ENCODE peak calls at places on chromosomes 12 and 14, in four cellular contexts. M is HCT116, K is OCI-LY7, Z is neuronal stem cell. F is an unnamed sample.

GRCh38 chr12:5872745-5873144 is 72.3 kb downstream of the ANO2 start:
- DNase-seq in M (peak), K (no peak), Z (no peak), F (no peak)

GRCh38 chr12:41532072-41532471 is 344.0 kb downstream of the PDZRN4 start:
- DNase-seq in M (no peak), K (no peak), Z (no peak), F (no peak)

GRCh38 chr12:14723763-14724162 is 27.4 kb upstream of the GUCY2C start:
- DNase-seq in M (peak), K (peak), Z (peak), F (peak)

GRCh38 chr14:53947452-53948180 is 9.0 kb downstream of the BMP4 start:
- DNase-seq in M (no peak), K (no peak), Z (no peak), F (no peak)

GRCh38 chr12:44317651-44318126 is 481.8 kb downstream of the TMEM117 start:
- DNase-seq in M (peak), K (peak), Z (peak), F (no peak)

GRCh38 chr14:30808576-30808975 is 65.8 kb upstream of the COCH start:
- DNase-seq in M (no peak), K (no peak), Z (no peak), F (no peak)

GRCh38 chr12:8572507-8572906 is 31.8 kb upstream of the CLEC4E start:
- DNase-seq in M (no peak), K (no peak), Z (no peak), F (no peak)

GRCh38 chr14:52272375-52272774 is 4.9 kb downstream of the PTGDR start:
- DNase-seq in M (peak), K (peak), Z (peak), F (no peak)

GRCh38 chr14:50312734-50313054 is 570 bp downstream of the DMAC2L start:
- DNase-seq in M (no peak), K (peak), Z (no peak), F (no peak)

GRCh38 chr14:106652494-106652893 is 1126.1 kb downstream of the TMEM121 start:
- DNase-seq in M (no peak), K (no peak), Z (no peak), F (no peak)

GRCh38 chr14:89206426-89206825 is 210.6 kb downstream of the FOXN3 start:
- DNase-seq in M (no peak), K (no peak), Z (no peak), F (no peak)

GRCh38 chr14:34785223-34786006 is 71.0 kb upstream of the CFL2 start:
- DNase-seq in M (no peak), K (peak), Z (no peak), F (no peak)

GRCh38 chr12:6452245-6452731 is 446 bp downstream of the TAPBPL start:
- DNase-seq in M (no peak), K (no peak), Z (no peak), F (no peak)

GRCh38 chr14:100893228-100893601 is 10.3 kb downstream of the RTL1 start:
- DNase-seq in M (no peak), K (no peak), Z (no peak), F (no peak)

GRCh38 chr12:52522346-52523011 is 2.3 kb upstream of the KRT5 start:
- DNase-seq in M (peak), K (no peak), Z (no peak), F (no peak)

GRCh38 chr14:33534636-33535035 is 416.2 kb downstream of the EGLN3 start:
- DNase-seq in M (no peak), K (no peak), Z (no peak), F (no peak)

GRCh38 chr14:26486922-26487321 is 110.9 kb downstream of the NOVA1 start:
- DNase-seq in M (no peak), K (no peak), Z (no peak), F (no peak)

GRCh38 chr12:108729612-108730336 is 1.5 kb downstream of the CORO1C start:
- DNase-seq in M (no peak), K (peak), Z (peak), F (no peak)

GRCh38 chr14:77324816-77325745 is 4.2 kb downstream of the GSTZ1 start:
- DNase-seq in M (no peak), K (no peak), Z (no peak), F (no peak)

GRCh38 chr12:25979563-25979962 is 21.1 kb downstream of the RASSF8 start:
- DNase-seq in M (no peak), K (no peak), Z (no peak), F (no peak)

GRCh38 chr12:79086546-79086945 is 222.0 kb downstream of the SYT1 start:
- DNase-seq in M (no peak), K (no peak), Z (no peak), F (no peak)

GRCh38 chr14:34203271-34203722 is 252.4 kb upstream of the EGLN3 start:
- DNase-seq in M (no peak), K (no peak), Z (no peak), F (peak)

GRCh38 chr12:26042645-26043044 is 82.2 kb downstream of the BHLHE41 start:
- DNase-seq in M (no peak), K (no peak), Z (no peak), F (no peak)

GRCh38 chr12:1706284-1707016 is 15.6 kb downstream of the ADIPOR2 start:
- DNase-seq in M (no peak), K (no peak), Z (no peak), F (no peak)

GRCh38 chr14:100955201-100955600 is 51.7 kb upstream of the RTL1 start:
- DNase-seq in M (no peak), K (no peak), Z (no peak), F (no peak)

GRCh38 chr12:22702690-22703089 is 77.7 kb downstream of the ETNK1 start:
- DNase-seq in M (no peak), K (no peak), Z (no peak), F (no peak)

GRCh38 chr12:21336656-21337055 is 1.9 kb upstream of the SLCO1A2 start:
- DNase-seq in M (no peak), K (no peak), Z (no peak), F (no peak)

GRCh38 chr12:113359939-113360748 is 1.8 kb downstream of the PLBD2 start:
- DNase-seq in M (no peak), K (no peak), Z (no peak), F (no peak)

GRCh38 chr12:58588771-58589170 is 331.5 kb downstream of the LRIG3 start:
- DNase-seq in M (no peak), K (no peak), Z (no peak), F (peak)

DNA sequence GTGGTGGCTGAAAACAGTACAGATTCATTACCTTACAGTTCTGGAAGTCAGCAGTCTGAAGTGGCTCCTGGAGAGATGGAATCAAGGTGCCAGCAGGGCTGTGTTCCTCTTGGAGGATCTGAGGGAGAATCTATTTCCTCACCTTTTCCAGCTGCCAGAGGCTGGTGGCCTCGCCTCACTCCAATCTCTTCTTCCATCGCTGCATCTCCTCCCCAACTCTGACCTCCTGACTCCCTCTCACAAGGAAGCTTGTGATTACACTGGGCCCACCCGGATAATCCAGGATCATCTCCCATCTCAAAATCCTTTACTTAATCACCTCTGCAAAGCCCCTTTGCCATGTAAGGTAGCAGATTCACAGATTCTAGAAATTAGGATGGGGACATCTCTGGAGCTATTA is 11.4 kb upstream of the NCOR2 start:
- DNase-seq in M (no peak), K (no peak), Z (no peak), F (no peak)
- H3K27ac ChIP-seq in M (no peak), K (no peak), Z (no peak), F (no peak)

DNA sequence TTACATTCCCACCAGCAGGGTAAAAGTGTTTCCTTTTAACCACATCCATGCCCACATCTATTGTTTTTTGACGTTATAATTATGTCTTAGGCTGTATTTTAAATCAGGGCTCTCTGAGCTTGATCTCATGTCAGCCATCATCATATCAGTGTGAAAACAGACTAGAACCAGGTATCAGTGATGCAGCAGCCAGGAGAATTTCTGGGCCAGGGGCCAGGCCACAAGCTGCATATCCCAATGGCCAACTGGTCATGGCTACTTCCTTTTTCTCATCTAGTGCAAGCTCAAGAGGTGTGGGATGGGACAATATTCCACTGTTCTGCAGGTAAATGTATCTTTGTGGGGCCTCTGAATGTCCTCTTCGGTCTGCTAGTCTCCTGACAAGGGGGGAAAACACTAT is 125.1 kb downstream of the CRADD start:
- DNase-seq in M (no peak), K (no peak), Z (no peak), F (no peak)
- H3K27ac ChIP-seq in M (no peak), K (no peak), Z (no peak), F (no peak)

GRCh38 chr12:50845021-50845647 is 2.4 kb downstream of the TMPRSS12 start:
- DNase-seq in M (no peak), K (no peak), Z (no peak), F (no peak)

GRCh38 chr12:50841654-50842531 is 833 bp upstream of the TMPRSS12 start:
- DNase-seq in M (no peak), K (no peak), Z (no peak), F (no peak)

GRCh38 chr12:50839032-50839431 is 3.7 kb upstream of the TMPRSS12 start:
- DNase-seq in M (no peak), K (no peak), Z (no peak), F (no peak)

GRCh38 chr12:50840809-50841487 is 1.8 kb upstream of the TMPRSS12 start:
- DNase-seq in M (no peak), K (no peak), Z (no peak), F (no peak)

GRCh38 chr12:50842637-50843493 is at the start of gene TMPRSS12:
- DNase-seq in M (no peak), K (no peak), Z (no peak), F (no peak)
- H3K27ac ChIP-seq in M (no peak), K (no peak), Z (no peak), F (peak)

GRCh38 chr12:4720637-4720995 is 416 bp downstream of the GALNT8 start:
- DNase-seq in M (no peak), K (no peak), Z (no peak), F (no peak)

GRCh38 chr12:4723226-4723625 is 3.0 kb downstream of the GALNT8 start:
- DNase-seq in M (no peak), K (no peak), Z (no peak), F (no peak)

GRCh38 chr12:4717806-4718205 is 2.4 kb upstream of the GALNT8 start:
- DNase-seq in M (no peak), K (peak), Z (no peak), F (no peak)

GRCh38 chr12:4725057-4725456 is 4.9 kb downstream of the GALNT8 start:
- DNase-seq in M (no peak), K (no peak), Z (no peak), F (no peak)

DNA sequence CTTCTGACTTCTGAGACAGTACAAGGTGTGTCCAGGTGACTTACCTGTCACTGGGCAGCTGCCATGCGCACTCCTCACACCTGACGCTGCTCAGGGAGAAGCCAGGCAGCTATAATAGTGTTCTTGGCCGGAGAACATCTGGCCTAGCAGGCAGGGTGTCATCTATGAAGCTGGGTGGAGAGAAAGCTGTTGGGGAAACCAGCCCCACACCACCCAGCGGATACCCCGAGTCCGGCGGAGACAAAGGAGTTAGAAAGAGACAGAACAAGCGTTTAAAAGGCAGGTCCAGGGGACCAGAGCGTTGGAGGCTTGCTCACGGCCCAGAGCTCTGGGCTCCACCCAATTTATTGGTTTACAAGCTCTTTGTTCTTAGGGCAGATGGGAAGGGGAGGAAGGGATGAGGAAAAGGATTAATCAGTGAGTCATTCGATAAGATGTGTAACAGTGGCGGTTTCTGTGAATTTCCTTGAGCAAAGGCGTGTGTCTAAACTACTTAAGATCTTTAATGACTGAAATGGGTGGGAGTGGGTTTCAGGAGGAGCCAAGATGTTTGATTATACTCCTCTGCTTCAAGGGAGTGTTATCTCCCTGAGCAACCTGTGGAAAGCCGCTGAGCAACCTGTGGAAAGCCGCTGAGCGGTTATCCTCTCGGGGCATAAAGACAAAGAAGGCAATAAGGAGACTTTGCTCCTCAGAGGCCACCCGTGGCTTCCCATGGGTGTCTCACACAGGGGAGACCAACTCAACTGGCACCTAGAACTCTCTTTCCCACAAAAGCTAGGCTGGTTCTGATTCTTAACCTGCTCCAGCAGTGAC is at the start of gene GALNT8:
- DNase-seq in M (no peak), K (no peak), Z (no peak), F (no peak)
- H3K27ac ChIP-seq in M (no peak), K (no peak), Z (no peak), F (no peak)

GRCh38 chr12:127355061-127355820 is 911.7 kb upstream of the TMEM132C start:
- DNase-seq in M (no peak), K (no peak), Z (no peak), F (no peak)

DNA sequence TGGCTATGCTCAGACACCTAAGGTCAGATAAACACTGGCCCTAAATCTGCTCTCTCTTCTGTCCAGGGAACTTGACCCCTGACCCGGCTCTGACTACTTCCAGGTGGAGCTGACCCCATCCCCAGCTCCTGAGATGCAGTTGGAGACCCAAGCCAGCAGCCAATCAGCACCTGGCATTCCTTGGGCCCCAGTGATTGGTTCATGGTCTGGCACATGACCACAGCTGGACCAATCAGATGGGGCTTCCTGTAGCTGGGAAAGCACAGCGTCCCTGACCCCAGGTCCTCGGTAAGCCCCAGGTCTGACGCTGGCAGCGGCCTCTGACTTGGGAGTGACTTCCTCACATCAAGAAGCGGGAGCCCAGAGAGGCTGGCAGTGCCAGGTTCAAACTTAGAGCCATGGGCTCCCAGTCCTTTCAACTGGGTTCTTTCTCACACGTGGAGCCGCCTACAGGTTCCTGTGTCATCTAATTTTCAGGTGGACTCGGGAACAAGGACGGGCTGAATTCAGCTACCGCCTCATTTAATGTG is 915.4 kb upstream of the TMEM132C start:
- DNase-seq in M (no peak), K (no peak), Z (no peak), F (no peak)
- H3K27ac ChIP-seq in M (no peak), K (no peak), Z (no peak), F (no peak)

DNA sequence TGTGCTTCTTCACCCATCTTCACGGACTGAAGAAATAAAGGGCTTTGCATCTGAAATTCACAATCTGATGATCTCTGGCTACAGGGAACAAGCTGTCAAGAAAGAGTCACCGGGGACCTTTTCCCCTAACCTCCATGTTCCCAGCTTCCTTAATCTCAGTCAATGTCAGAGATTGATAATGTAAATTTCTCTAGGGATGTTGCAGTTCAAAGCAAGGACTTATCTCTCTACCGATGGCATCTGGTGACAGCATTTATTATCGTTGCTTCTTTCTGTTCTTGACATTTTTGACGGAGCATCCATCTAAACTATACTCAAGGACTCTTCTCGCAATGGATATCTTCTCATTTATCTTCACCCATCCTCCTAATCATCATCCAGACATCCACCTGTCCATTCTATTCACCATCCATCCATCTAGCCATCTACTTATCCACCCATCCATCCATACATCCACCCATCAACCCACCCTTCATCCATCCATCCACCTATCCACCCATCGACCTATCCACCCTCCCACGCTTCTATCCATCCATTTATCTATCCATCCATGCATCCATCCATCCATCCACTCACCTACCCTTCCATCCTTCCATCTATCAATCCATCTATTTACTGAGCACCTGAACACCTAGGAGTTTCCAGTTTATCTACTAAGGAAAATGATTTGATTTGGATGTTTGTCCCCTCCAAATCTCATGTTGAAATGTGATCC is 7.3 kb downstream of the RIN3 start:
- DNase-seq in M (no peak), K (no peak), Z (no peak), F (no peak)
- H3K27ac ChIP-seq in M (no peak), K (no peak), Z (no peak), F (no peak)

GRCh38 chr14:103688441-103688840 is 26.8 kb downstream of the XRCC3 start:
- DNase-seq in M (no peak), K (no peak), Z (no peak), F (no peak)
- H3K27ac ChIP-seq in M (no peak), K (peak), Z (no peak), F (peak)

GRCh38 chr12:69062838-69063237 is 129.9 kb upstream of the CPM start:
- DNase-seq in M (no peak), K (no peak), Z (no peak), F (no peak)
- H3K27ac ChIP-seq in M (no peak), K (no peak), Z (no peak), F (no peak)

GRCh38 chr14:65228436-65228835 is 126.1 kb upstream of the MAX start:
- DNase-seq in M (no peak), K (peak), Z (no peak), F (no peak)
- H3K27ac ChIP-seq in M (no peak), K (peak), Z (no peak), F (no peak)

GRCh38 chr14:96160913-96161310 is 43.7 kb upstream of the BDKRB2 start:
- DNase-seq in M (no peak), K (no peak), Z (no peak), F (no peak)
- H3K27ac ChIP-seq in M (no peak), K (no peak), Z (no peak), F (no peak)

F was measured in epithelial cell of prostate.